ENCODE peak calls at places on chromosomes 3 and 15, in six cellular contexts. One of them, this sample, is unnamed.
A peak's percentile ranks its signal among the peaks of the same experiment; 100 is the strongest.

GRCh38 chr3:32238816-32239637 is 547 bp downstream of the CMTM8 start:
- DNase-seq in Caco-2: peak; percentile 26
- DNase-seq in neural crest cell: peak; percentile 34
- DNase-seq in fibroblast of lung: peak; percentile 46
- DNase-seq in A549: peak; percentile 43
- DNase-seq in HCT116: no peak
- DNase-seq in this sample: peak; percentile 70

GRCh38 chr3:142857056-142857455 is 31.8 kb downstream of the PCOLCE2 start:
- DNase-seq in Caco-2: peak; percentile 47
- DNase-seq in neural crest cell: no peak
- DNase-seq in fibroblast of lung: no peak
- DNase-seq in A549: peak; percentile 72
- DNase-seq in HCT116: peak; percentile 46
- DNase-seq in this sample: no peak

GRCh38 chr3:127630811-127631714 is 2.1 kb downstream of the PODXL2 start:
- DNase-seq in Caco-2: no peak
- DNase-seq in neural crest cell: no peak
- DNase-seq in fibroblast of lung: no peak
- DNase-seq in A549: no peak
- DNase-seq in HCT116: no peak
- DNase-seq in this sample: no peak

GRCh38 chr3:20225769-20226168 is 39.8 kb upstream of the SGO1 start:
- DNase-seq in Caco-2: peak; percentile 44
- DNase-seq in neural crest cell: no peak
- DNase-seq in fibroblast of lung: peak; percentile 22
- DNase-seq in A549: peak; percentile 12
- DNase-seq in HCT116: peak; percentile 40
- DNase-seq in this sample: no peak

GRCh38 chr3:183743231-183743630 is 45.6 kb downstream of the YEATS2 start:
- DNase-seq in Caco-2: no peak
- DNase-seq in neural crest cell: no peak
- DNase-seq in fibroblast of lung: no peak
- DNase-seq in A549: no peak
- DNase-seq in HCT116: no peak
- DNase-seq in this sample: no peak

GRCh38 chr3:127693336-127693843 is 20.6 kb downstream of the ABTB1 start:
- DNase-seq in Caco-2: no peak
- DNase-seq in neural crest cell: no peak
- DNase-seq in fibroblast of lung: no peak
- DNase-seq in A549: no peak
- DNase-seq in HCT116: no peak
- DNase-seq in this sample: no peak

GRCh38 chr15:33865416-33865815 is 102.9 kb upstream of the CHRM5 start:
- DNase-seq in Caco-2: no peak
- DNase-seq in neural crest cell: no peak
- DNase-seq in fibroblast of lung: peak; percentile 70
- DNase-seq in A549: no peak
- DNase-seq in HCT116: no peak
- DNase-seq in this sample: no peak

GRCh38 chr3:197465996-197466549 is 89.7 kb downstream of the BDH1 start:
- DNase-seq in Caco-2: peak; percentile 21
- DNase-seq in neural crest cell: no peak
- DNase-seq in fibroblast of lung: peak; percentile 88
- DNase-seq in A549: no peak
- DNase-seq in HCT116: no peak
- DNase-seq in this sample: no peak

GRCh38 chr15:23561914-23562313 is 3.6 kb upstream of the MKRN3 start:
- DNase-seq in Caco-2: no peak
- DNase-seq in neural crest cell: no peak
- DNase-seq in fibroblast of lung: no peak
- DNase-seq in A549: no peak
- DNase-seq in HCT116: no peak
- DNase-seq in this sample: no peak

GRCh38 chr3:161419555-161420333 is 48.4 kb upstream of the SPTSSB start:
- DNase-seq in Caco-2: no peak
- DNase-seq in neural crest cell: no peak
- DNase-seq in fibroblast of lung: no peak
- DNase-seq in A549: no peak
- DNase-seq in HCT116: no peak
- DNase-seq in this sample: no peak
- TF ChIP-seq CTCF in Caco-2: no peak
- TF ChIP-seq CTCF in neural crest cell: no peak
- TF ChIP-seq CTCF in fibroblast of lung: no peak
- TF ChIP-seq CTCF in A549: no peak
- TF ChIP-seq CTCF in HCT116: no peak
- TF ChIP-seq CTCF in this sample: no peak

GRCh38 chr3:117047951-117048705 is 338.5 kb downstream of the TUSC7 start:
- DNase-seq in Caco-2: no peak
- DNase-seq in neural crest cell: no peak
- DNase-seq in fibroblast of lung: no peak
- DNase-seq in A549: no peak
- DNase-seq in HCT116: no peak
- DNase-seq in this sample: no peak

DNA sequence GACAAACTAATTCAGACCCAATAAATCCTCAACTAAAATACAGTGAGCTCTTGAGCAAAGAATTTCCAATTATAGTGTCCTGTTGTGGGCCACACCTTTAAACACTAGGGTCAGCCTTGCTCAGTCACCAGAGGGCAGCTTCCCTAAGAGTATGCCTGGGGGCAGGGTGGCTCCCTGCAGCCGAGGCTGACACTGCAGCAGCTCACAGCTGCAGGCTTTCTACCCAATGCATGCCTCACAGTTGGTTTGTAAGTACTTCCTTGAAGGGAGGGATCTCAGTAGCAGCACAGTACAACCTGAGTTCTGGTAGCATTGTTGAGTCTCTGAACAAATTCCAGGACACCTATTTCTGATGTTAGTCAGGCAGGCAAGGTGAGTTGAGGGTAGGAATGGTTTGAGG is 335.6 kb downstream of the TUSC7 start:
- DNase-seq in Caco-2: peak; percentile 26
- DNase-seq in neural crest cell: no peak
- DNase-seq in fibroblast of lung: no peak
- DNase-seq in A549: no peak
- DNase-seq in HCT116: no peak
- DNase-seq in this sample: peak; percentile 10
- TF ChIP-seq CTCF in Caco-2: peak; percentile 4
- TF ChIP-seq CTCF in neural crest cell: no peak
- TF ChIP-seq CTCF in fibroblast of lung: no peak
- TF ChIP-seq CTCF in A549: no peak
- TF ChIP-seq CTCF in HCT116: no peak
- TF ChIP-seq CTCF in this sample: no peak

DNA sequence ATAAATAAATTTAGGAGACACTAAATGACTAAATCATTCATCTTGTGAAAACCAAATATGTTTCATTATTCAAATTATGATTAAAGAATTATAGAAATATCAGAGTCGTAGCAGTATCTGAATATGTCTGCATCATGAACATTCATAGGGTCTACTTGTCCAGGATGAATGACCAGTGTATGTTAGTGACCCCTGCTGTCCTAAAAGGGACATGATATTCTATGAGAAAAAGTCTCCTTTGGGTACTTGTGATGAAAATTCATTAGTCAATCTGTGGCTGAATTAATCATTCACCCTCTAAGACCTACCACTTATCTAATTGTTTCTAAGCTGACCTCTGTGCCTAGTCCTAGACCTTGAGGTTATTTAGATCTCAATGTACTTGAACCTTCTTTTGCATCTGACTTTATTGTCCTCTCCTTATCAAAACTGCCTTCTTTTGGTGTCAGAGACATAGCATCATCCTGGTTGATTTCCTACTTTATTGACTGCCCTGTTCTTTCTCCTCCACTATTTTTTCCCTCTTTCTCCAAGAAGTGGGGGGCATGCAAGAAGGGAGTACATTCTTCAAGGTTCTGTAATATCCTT is 799.3 kb downstream of the DIPK2A start:
- DNase-seq in Caco-2: peak; percentile 41
- DNase-seq in neural crest cell: no peak
- DNase-seq in fibroblast of lung: peak; percentile 30
- DNase-seq in A549: no peak
- DNase-seq in HCT116: peak; percentile 24
- DNase-seq in this sample: no peak
- TF ChIP-seq CTCF in Caco-2: peak; percentile 55
- TF ChIP-seq CTCF in neural crest cell: peak; percentile 65
- TF ChIP-seq CTCF in fibroblast of lung: peak; percentile 52
- TF ChIP-seq CTCF in A549: peak; percentile 27
- TF ChIP-seq CTCF in HCT116: peak; percentile 24
- TF ChIP-seq CTCF in this sample: peak; percentile 48

GRCh38 chr3:8938021-8938420 is 25.3 kb downstream of the RAD18 start:
- DNase-seq in Caco-2: peak; percentile 23
- DNase-seq in neural crest cell: no peak
- DNase-seq in fibroblast of lung: peak; percentile 57
- DNase-seq in A549: peak; percentile 21
- DNase-seq in HCT116: peak; percentile 23
- DNase-seq in this sample: no peak
- TF ChIP-seq CTCF in Caco-2: peak; percentile 35
- TF ChIP-seq CTCF in neural crest cell: peak; percentile 60
- TF ChIP-seq CTCF in fibroblast of lung: peak; percentile 52
- TF ChIP-seq CTCF in A549: peak; percentile 56
- TF ChIP-seq CTCF in HCT116: no peak
- TF ChIP-seq CTCF in this sample: peak; percentile 34

DNA sequence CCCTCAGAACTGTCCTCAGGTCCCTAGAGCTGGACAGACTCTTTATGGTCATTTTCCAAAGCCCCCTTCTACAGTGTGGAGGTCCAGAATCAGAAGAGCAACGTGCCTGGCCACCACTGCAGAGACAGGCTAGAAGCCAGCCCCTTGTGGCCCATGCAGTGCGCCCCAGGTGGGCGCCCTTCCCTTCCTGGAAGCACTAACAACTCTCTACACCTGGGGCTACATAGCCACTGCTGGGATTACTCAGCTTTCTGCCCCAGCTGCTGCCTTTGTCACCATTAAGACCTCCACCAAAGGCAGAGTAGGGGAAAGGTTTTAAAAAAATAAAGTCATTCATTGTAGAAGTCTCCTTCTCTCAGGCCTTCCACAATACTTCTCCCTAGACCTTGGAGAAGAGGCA is 2.3 kb downstream of the RASGRP1 start:
- DNase-seq in Caco-2: no peak
- DNase-seq in neural crest cell: no peak
- DNase-seq in fibroblast of lung: no peak
- DNase-seq in A549: no peak
- DNase-seq in HCT116: no peak
- DNase-seq in this sample: no peak
- TF ChIP-seq CTCF in Caco-2: no peak
- TF ChIP-seq CTCF in neural crest cell: no peak
- TF ChIP-seq CTCF in fibroblast of lung: no peak
- TF ChIP-seq CTCF in A549: no peak
- TF ChIP-seq CTCF in HCT116: no peak
- TF ChIP-seq CTCF in this sample: no peak

GRCh38 chr3:52052831-52053306 is 3.5 kb downstream of the DUSP7 start:
- DNase-seq in Caco-2: no peak
- DNase-seq in neural crest cell: peak; percentile 36
- DNase-seq in fibroblast of lung: peak; percentile 79
- DNase-seq in A549: peak; percentile 38
- DNase-seq in HCT116: no peak
- DNase-seq in this sample: peak; percentile 73
- TF ChIP-seq CTCF in Caco-2: no peak
- TF ChIP-seq CTCF in neural crest cell: no peak
- TF ChIP-seq CTCF in fibroblast of lung: peak; percentile 49
- TF ChIP-seq CTCF in A549: no peak
- TF ChIP-seq CTCF in HCT116: no peak
- TF ChIP-seq CTCF in this sample: no peak